ENCODE peak calls at places on chromosomes 11 and 22, in six cellular contexts. One of them, this sample, is unnamed.

GRCh38 chr11:26219506-26220117 is 112.3 kb upstream of the ANO3 start:
- DNase-seq in spleen: no peak
- DNase-seq in thyroid gland: no peak
- DNase-seq in HCT116: no peak
- DNase-seq in tibial nerve: no peak
- DNase-seq in upper lobe of left lung: no peak
- DNase-seq in this sample: no peak

GRCh38 chr22:33919591-33920501 is at the start of gene LARGE1:
- DNase-seq in tibial nerve: peak; percentile 15
- DNase-seq in spleen: peak; percentile 84
- DNase-seq in HCT116: no peak
- DNase-seq in thyroid gland: peak; percentile 66
- DNase-seq in upper lobe of left lung: peak; percentile 65
- DNase-seq in this sample: no peak

GRCh38 chr11:87439981-87440760 is 402.4 kb downstream of the TMEM135 start:
- DNase-seq in tibial nerve: no peak
- DNase-seq in spleen: no peak
- DNase-seq in thyroid gland: no peak
- DNase-seq in upper lobe of left lung: no peak
- DNase-seq in HCT116: no peak
- DNase-seq in this sample: no peak

GRCh38 chr22:38238519-38239051 is 34.2 kb downstream of the TMEM184B start:
- DNase-seq in HCT116: no peak
- DNase-seq in spleen: no peak
- DNase-seq in tibial nerve: no peak
- DNase-seq in upper lobe of left lung: no peak
- DNase-seq in thyroid gland: peak; percentile 67
- DNase-seq in this sample: no peak

GRCh38 chr11:35390737-35391682 is 28.3 kb downstream of the SLC1A2 start:
- DNase-seq in tibial nerve: no peak
- DNase-seq in HCT116: no peak
- DNase-seq in upper lobe of left lung: peak; percentile 54
- DNase-seq in thyroid gland: no peak
- DNase-seq in spleen: no peak
- DNase-seq in this sample: no peak

GRCh38 chr11:66159585-66159984 is 89.5 kb downstream of the PACS1 start:
- DNase-seq in thyroid gland: no peak
- DNase-seq in upper lobe of left lung: no peak
- DNase-seq in tibial nerve: no peak
- DNase-seq in spleen: no peak
- DNase-seq in HCT116: no peak
- DNase-seq in this sample: no peak

GRCh38 chr22:43796567-43796966 is 15.5 kb downstream of the EFCAB6 start:
- DNase-seq in upper lobe of left lung: no peak
- DNase-seq in spleen: no peak
- DNase-seq in HCT116: peak; percentile 6
- DNase-seq in thyroid gland: no peak
- DNase-seq in tibial nerve: no peak
- DNase-seq in this sample: no peak

GRCh38 chr11:65899356-65900124 is 648 bp downstream of the FOSL1 start:
- DNase-seq in upper lobe of left lung: peak; percentile 78
- DNase-seq in HCT116: no peak
- DNase-seq in spleen: peak; percentile 92
- DNase-seq in tibial nerve: no peak
- DNase-seq in thyroid gland: peak; percentile 40
- DNase-seq in this sample: no peak

GRCh38 chr11:26820739-26821138 is 98.9 kb upstream of the SLC5A12 start:
- DNase-seq in upper lobe of left lung: no peak
- DNase-seq in HCT116: no peak
- DNase-seq in spleen: no peak
- DNase-seq in tibial nerve: no peak
- DNase-seq in thyroid gland: no peak
- DNase-seq in this sample: no peak

GRCh38 chr11:62558669-62559068 is 12.1 kb upstream of the AHNAK start:
- DNase-seq in spleen: peak; percentile 71
- DNase-seq in thyroid gland: no peak
- DNase-seq in upper lobe of left lung: no peak
- DNase-seq in HCT116: no peak
- DNase-seq in tibial nerve: no peak
- DNase-seq in this sample: no peak

GRCh38 chr11:62559204-62559603 is 12.6 kb upstream of the AHNAK start:
- DNase-seq in tibial nerve: no peak
- DNase-seq in thyroid gland: no peak
- DNase-seq in upper lobe of left lung: no peak
- DNase-seq in HCT116: no peak
- DNase-seq in spleen: peak; percentile 2
- DNase-seq in this sample: no peak

GRCh38 chr11:62556102-62556871 is 9.7 kb upstream of the AHNAK start:
- DNase-seq in upper lobe of left lung: peak; percentile 97
- DNase-seq in spleen: peak; percentile 96
- DNase-seq in tibial nerve: peak; percentile 88
- DNase-seq in HCT116: peak; percentile 93
- DNase-seq in thyroid gland: peak; percentile 96
- DNase-seq in this sample: peak; percentile 97

GRCh38 chr11:62555464-62556092 is 9.0 kb upstream of the AHNAK start:
- DNase-seq in HCT116: no peak
- DNase-seq in upper lobe of left lung: no peak
- DNase-seq in thyroid gland: peak; percentile 36
- DNase-seq in tibial nerve: no peak
- DNase-seq in spleen: no peak
- DNase-seq in this sample: no peak

GRCh38 chr11:62556872-62557631 is 10.4 kb upstream of the AHNAK start:
- DNase-seq in HCT116: no peak
- DNase-seq in thyroid gland: no peak
- DNase-seq in spleen: no peak
- DNase-seq in tibial nerve: no peak
- DNase-seq in upper lobe of left lung: no peak
- DNase-seq in this sample: no peak
- H3K4me1 ChIP-seq in HCT116: peaks cover 100% of the 10 kb centered on the region
- H3K4me1 ChIP-seq in thyroid gland: peaks cover 61% of the 10 kb centered on the region
- H3K4me1 ChIP-seq in spleen: peaks cover 81% of the 10 kb centered on the region
- H3K4me1 ChIP-seq in tibial nerve: peaks cover 12% of the 10 kb centered on the region
- H3K4me1 ChIP-seq in upper lobe of left lung: peaks cover 75% of the 10 kb centered on the region
- H3K4me1 ChIP-seq in this sample: peaks cover 93% of the 10 kb centered on the region

DNA sequence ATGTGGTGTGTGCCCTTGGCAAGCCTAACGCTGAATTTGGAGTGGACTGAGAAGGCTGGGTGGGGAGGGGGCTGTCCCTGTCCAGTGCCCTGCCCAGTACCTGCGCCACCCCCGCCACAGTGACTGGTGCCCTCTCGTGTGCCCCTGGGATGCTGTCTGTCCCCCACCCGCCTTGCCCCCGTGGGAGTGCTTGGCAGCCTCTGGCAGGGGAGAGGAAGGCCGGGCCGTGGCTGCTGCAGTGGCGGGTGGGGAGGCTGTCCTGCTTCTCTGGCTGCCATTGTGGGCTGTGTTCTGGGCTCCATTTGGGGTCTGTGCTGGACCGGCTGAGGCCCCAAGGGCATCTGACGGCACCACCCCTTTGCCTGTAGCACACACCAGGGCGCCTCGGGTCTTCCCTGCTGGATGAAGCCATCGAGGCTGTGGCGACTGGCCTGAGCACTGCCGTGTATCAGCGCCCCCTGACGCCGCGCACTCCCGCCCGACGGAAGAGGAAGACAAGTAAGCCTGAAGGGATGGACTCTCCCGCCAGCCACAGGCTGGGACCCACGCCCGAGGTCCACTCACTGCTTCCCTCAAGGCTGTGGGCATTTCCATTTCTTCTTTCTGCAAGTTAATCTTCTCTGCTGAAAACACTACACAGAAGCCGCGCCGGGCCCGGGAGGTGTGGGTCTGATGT is 17.6 kb downstream of the IRF7 start:
- DNase-seq in upper lobe of left lung: no peak
- DNase-seq in tibial nerve: no peak
- DNase-seq in spleen: no peak
- DNase-seq in thyroid gland: no peak
- DNase-seq in HCT116: no peak
- DNase-seq in this sample: no peak
- TF ChIP-seq POLR2A in upper lobe of left lung: no peak
- TF ChIP-seq POLR2A in tibial nerve: no peak
- TF ChIP-seq POLR2A in spleen: no peak
- TF ChIP-seq POLR2A in thyroid gland: no peak
- TF ChIP-seq POLR2A in HCT116: no peak
- TF ChIP-seq POLR2A in this sample: no peak

GRCh38 chr11:46248270-46249102 is 29.0 kb upstream of the CREB3L1 start:
- DNase-seq in spleen: no peak
- DNase-seq in tibial nerve: no peak
- DNase-seq in upper lobe of left lung: no peak
- DNase-seq in thyroid gland: no peak
- DNase-seq in HCT116: peak; percentile 71
- DNase-seq in this sample: no peak

GRCh38 chr11:46247090-46247489 is 30.4 kb upstream of the CREB3L1 start:
- DNase-seq in thyroid gland: no peak
- DNase-seq in tibial nerve: no peak
- DNase-seq in upper lobe of left lung: no peak
- DNase-seq in spleen: no peak
- DNase-seq in HCT116: no peak
- DNase-seq in this sample: no peak

GRCh38 chr11:46246514-46246913 is 30.9 kb upstream of the CREB3L1 start:
- DNase-seq in HCT116: no peak
- DNase-seq in spleen: no peak
- DNase-seq in upper lobe of left lung: no peak
- DNase-seq in tibial nerve: no peak
- DNase-seq in thyroid gland: no peak
- DNase-seq in this sample: no peak

GRCh38 chr11:46249103-46249942 is 28.1 kb upstream of the CREB3L1 start:
- DNase-seq in thyroid gland: no peak
- DNase-seq in HCT116: no peak
- DNase-seq in upper lobe of left lung: no peak
- DNase-seq in spleen: no peak
- DNase-seq in tibial nerve: no peak
- DNase-seq in this sample: peak; percentile 31

DNA sequence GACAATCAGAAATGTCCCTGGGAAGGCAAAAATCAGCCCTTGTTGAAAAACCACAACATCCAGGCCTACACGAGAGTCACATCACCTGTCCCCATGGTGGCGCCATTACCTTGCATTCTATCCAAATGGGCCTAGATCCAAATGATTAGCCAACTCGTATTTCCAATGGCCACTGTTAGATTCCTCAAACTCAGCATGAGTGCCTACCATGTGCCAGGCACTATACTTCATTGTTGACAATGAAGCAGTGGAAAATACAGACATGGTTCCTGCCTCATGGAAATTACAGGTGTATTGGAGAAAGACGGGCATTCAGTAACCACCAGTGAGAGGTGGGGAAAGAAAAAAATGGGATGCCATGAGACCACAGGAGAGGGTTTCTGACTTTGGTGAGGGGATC is 29.8 kb upstream of the CREB3L1 start:
- DNase-seq in tibial nerve: no peak
- DNase-seq in upper lobe of left lung: peak; percentile 73
- DNase-seq in spleen: no peak
- DNase-seq in HCT116: peak; percentile 76
- DNase-seq in thyroid gland: peak; percentile 59
- DNase-seq in this sample: no peak
- H3K4me1 ChIP-seq in tibial nerve: no peaks in the 10 kb centered on the region
- H3K4me1 ChIP-seq in upper lobe of left lung: peaks cover 12% of the 10 kb centered on the region
- H3K4me1 ChIP-seq in spleen: peaks cover 14% of the 10 kb centered on the region
- H3K4me1 ChIP-seq in HCT116: peaks cover 53% of the 10 kb centered on the region
- H3K4me1 ChIP-seq in thyroid gland: no peaks in the 10 kb centered on the region
- H3K4me1 ChIP-seq in this sample: peaks cover 5% of the 10 kb centered on the region

GRCh38 chr22:36156515-36157419 is 3.8 kb downstream of the APOL3 start:
- DNase-seq in HCT116: no peak
- DNase-seq in spleen: peak; percentile 84
- DNase-seq in upper lobe of left lung: peak; percentile 88
- DNase-seq in thyroid gland: peak; percentile 76
- DNase-seq in tibial nerve: peak; percentile 83
- DNase-seq in this sample: no peak
- TF ChIP-seq POLR2A in HCT116: no peak
- TF ChIP-seq POLR2A in spleen: no peak
- TF ChIP-seq POLR2A in upper lobe of left lung: no peak
- TF ChIP-seq POLR2A in thyroid gland: peak; percentile 31
- TF ChIP-seq POLR2A in tibial nerve: peak; percentile 27
- TF ChIP-seq POLR2A in this sample: no peak

DNA sequence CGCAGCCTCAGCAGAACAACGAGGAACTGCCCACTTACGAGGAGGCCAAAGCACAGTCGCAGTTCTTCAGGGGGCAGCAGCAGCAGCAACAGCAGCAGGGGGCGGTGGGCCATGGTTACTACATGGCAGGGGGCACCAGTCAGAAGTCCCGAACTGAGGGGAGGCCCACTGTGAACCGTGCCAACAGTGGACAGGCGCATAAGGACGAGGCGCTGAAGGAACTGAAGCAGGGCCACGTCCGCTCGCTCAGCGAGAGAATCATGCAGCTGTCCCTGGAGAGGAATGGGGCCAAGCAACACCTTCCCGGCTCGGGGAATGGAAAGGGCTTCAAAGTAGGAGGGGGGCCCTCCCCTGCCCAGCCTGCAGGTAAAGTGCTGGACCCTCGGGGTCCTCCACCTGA is 31.6 kb downstream of the AMOTL1 start:
- DNase-seq in upper lobe of left lung: no peak
- DNase-seq in spleen: no peak
- DNase-seq in thyroid gland: no peak
- DNase-seq in tibial nerve: no peak
- DNase-seq in HCT116: no peak
- DNase-seq in this sample: no peak
- H3K4me1 ChIP-seq in upper lobe of left lung: peaks cover 4% of the 10 kb centered on the region
- H3K4me1 ChIP-seq in spleen: peaks cover 18% of the 10 kb centered on the region
- H3K4me1 ChIP-seq in thyroid gland: peaks cover 2% of the 10 kb centered on the region
- H3K4me1 ChIP-seq in tibial nerve: no peaks in the 10 kb centered on the region
- H3K4me1 ChIP-seq in HCT116: peaks cover 32% of the 10 kb centered on the region
- H3K4me1 ChIP-seq in this sample: peaks cover 48% of the 10 kb centered on the region